ENCODE peak calls at places on chromosomes 1 and 21, in eight cellular contexts. C is ovary, X is H9, L is stomach, Y is adrenal gland, S is pancreas, Q is left ventricle myocardium inferior, R is mammary epithelial cell. H is an unnamed sample. For H3K4me1, the result is how much of the 10 kb centered on the place peaks cover.

GRCh38 chr1:175893192-175893591 is 149.8 kb upstream of the TNR start:
- DNase-seq in Y (no peak), R (no peak), Q (no peak), S (no peak), L (no peak), C (no peak), X (no peak), H (no peak)

GRCh38 chr1:219432191-219432606 is 180.7 kb downstream of the ZC3H11B start:
- DNase-seq in S (no peak), R (no peak), X (no peak), Q (no peak), Y (no peak), C (no peak), L (no peak), H (no peak)

GRCh38 chr21:36783612-36784383 is 84.9 kb downstream of the SIM2 start:
- DNase-seq in R (peak), Y (peak), L (no peak), Q (no peak), X (no peak), S (no peak), C (no peak), H (no peak)

GRCh38 chr1:41423511-41424191 is 60.8 kb downstream of the EDN2 start:
- DNase-seq in L (no peak), R (no peak), C (no peak), Q (peak), Y (peak), S (no peak), X (peak), H (no peak)

GRCh38 chr1:85581138-85581801 is 709 bp downstream of the CCN1 start:
- DNase-seq in R (peak), Y (peak), C (peak), S (peak), X (peak), Q (peak), L (peak), H (peak)

GRCh38 chr1:51189421-51190073 is 46.5 kb upstream of the RNF11 start:
- DNase-seq in Q (no peak), C (peak), Y (peak), L (peak), S (no peak), X (no peak), R (peak), H (no peak)

GRCh38 chr21:46168659-46169386 is 13.4 kb upstream of the FTCD start:
- DNase-seq in Y (no peak), R (no peak), Q (no peak), L (no peak), S (no peak), C (no peak), X (no peak), H (no peak)

GRCh38 chr1:83583351-83584014 is 415.4 kb downstream of the TTLL7 start:
- DNase-seq in X (peak), C (no peak), S (peak), Y (no peak), L (no peak), Q (no peak), R (no peak), H (no peak)

GRCh38 chr1:230280906-230281413 is 145.2 kb downstream of the PGBD5 start:
- DNase-seq in C (peak), Y (no peak), L (no peak), X (no peak), S (peak), Q (no peak), R (no peak), H (no peak)

GRCh38 chr1:68049941-68050878 is at the start of gene DIRAS3:
- DNase-seq in X (no peak), Q (peak), R (peak), C (peak), Y (peak), L (no peak), S (peak), H (no peak)

GRCh38 chr1:98001764-98002163 is 80.9 kb upstream of the DPYD start:
- DNase-seq in L (no peak), X (no peak), R (no peak), Y (no peak), Q (no peak), C (no peak), S (no peak), H (no peak)

GRCh38 chr1:13809461-13810159 is 109.6 kb downstream of the PRDM2 start:
- DNase-seq in Y (no peak), Q (no peak), S (no peak), R (no peak), X (no peak), C (no peak), L (no peak), H (peak)

GRCh38 chr21:34545079-34545884 is 33.3 kb upstream of the KCNE1 start:
- DNase-seq in X (no peak), R (peak), Q (no peak), Y (peak), L (no peak), C (no peak), S (no peak), H (no peak)

GRCh38 chr21:36765229-36765628 is 66.3 kb downstream of the SIM2 start:
- DNase-seq in C (no peak), Y (no peak), X (no peak), L (no peak), R (peak), Q (no peak), S (no peak), H (no peak)

GRCh38 chr1:157542676-157543075 is 9.6 kb downstream of the FCRL5 start:
- DNase-seq in L (no peak), X (no peak), S (peak), Q (peak), C (no peak), R (no peak), Y (peak), H (no peak)

GRCh38 chr1:150072959-150073358 is 5.4 kb downstream of the VPS45 start:
- DNase-seq in X (no peak), Y (no peak), L (no peak), Q (no peak), S (no peak), C (no peak), R (no peak), H (no peak)

GRCh38 chr1:52641307-52641706 is 8.3 kb downstream of the SHISAL2A start:
- DNase-seq in R (no peak), S (no peak), X (no peak), Y (no peak), C (no peak), L (no peak), Q (no peak), H (no peak)

GRCh38 chr1:168089979-168090337 is 46.8 kb downstream of the GPR161 start:
- DNase-seq in L (no peak), S (no peak), Q (no peak), C (no peak), X (no peak), Y (no peak), R (no peak), H (no peak)

GRCh38 chr1:168090395-168090794 is 46.3 kb downstream of the GPR161 start:
- DNase-seq in Q (no peak), C (no peak), X (no peak), Y (no peak), L (no peak), S (no peak), R (no peak), H (no peak)

GRCh38 chr1:168091063-168091462 is 45.7 kb downstream of the GPR161 start:
- DNase-seq in L (no peak), Q (no peak), X (no peak), C (no peak), Y (no peak), S (no peak), R (no peak), H (no peak)

GRCh38 chr1:168088511-168089325 is 48.0 kb downstream of the GPR161 start:
- DNase-seq in R (no peak), L (no peak), Y (no peak), S (no peak), X (no peak), C (no peak), Q (no peak), H (no peak)

DNA sequence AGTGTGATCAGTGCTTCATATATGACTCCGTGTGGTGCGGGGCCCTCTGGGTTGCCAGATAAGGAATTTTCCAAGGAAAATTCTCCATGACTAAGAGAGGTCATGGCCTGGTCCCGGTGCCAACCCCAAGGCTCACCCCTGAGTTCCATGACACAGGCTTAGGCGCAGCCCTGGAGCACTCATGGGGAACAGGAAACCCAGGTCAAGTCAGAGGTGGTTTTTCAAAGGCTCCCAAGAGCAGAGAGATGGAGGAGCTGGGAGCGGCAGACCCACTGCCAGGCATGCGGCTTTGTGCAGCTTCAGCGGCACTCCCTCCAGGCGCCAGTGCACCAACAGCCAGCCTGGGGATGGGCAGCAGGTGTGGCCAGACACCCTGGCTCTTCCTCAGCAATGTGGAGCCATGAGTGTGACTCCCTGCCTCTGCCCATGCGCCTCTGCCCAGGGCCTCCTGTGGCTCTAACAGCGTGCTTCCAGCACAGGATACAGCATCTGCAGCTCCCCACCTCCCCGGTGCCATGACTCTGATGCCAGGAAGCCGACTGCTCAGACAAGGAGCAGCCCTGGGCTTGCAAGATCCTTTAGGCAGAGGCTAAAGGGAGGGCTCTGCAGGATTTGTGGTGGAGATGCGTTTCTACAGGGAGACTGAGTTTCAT is 47.3 kb downstream of the GPR161 start:
- DNase-seq in X (no peak), Y (peak), Q (no peak), S (no peak), C (no peak), R (no peak), L (no peak), H (no peak)
- H3K27ac ChIP-seq in X (no peak), Y (no peak), Q (no peak), S (no peak), C (no peak), R (no peak), L (no peak), H (no peak)

GRCh38 chr1:206550446-206550845 is 43.1 kb downstream of the RASSF5 start:
- DNase-seq in Q (no peak), C (no peak), X (no peak), R (no peak), Y (no peak), S (no peak), L (no peak), H (no peak)
- TF ChIP-seq CTCF in Q (no peak), C (no peak), X (no peak), R (no peak), Y (no peak), S (no peak), L (no peak), H (no peak)

DNA sequence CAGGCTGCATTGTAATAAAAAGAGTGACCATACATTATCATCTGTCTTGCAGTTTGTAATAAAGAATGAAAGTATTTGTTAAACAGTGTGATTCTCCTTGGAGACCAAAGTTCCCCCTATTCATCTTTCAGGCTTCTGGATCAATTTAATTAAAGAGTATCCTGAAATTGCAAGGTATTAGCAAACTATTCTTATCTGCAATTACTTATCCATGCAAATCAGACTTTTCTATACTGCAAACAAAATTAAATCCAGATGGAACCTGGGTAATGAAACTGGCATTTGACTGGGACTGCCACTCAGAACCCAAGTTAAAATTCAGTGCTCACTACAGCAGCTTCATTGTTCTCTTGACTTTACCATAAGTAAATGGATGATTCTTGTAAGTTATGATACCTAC is 37.1 kb downstream of the JAK1 start:
- DNase-seq in Y (no peak), C (no peak), S (no peak), X (no peak), L (no peak), Q (no peak), R (no peak), H (no peak)
- H3K4me1 ChIP-seq in Y (under half), C (under half), S (under half), X (under half), L (under half), Q (half or more), R (under half), H (under half)

GRCh38 chr1:179031284-179031683 is 5.6 kb downstream of the FAM20B start:
- DNase-seq in L (no peak), X (no peak), S (no peak), Q (no peak), Y (no peak), R (no peak), C (no peak), H (no peak)
- H3K27ac ChIP-seq in L (no peak), X (no peak), S (no peak), Q (peak), Y (peak), R (no peak), C (no peak), H (no peak)

H was measured in Peyer's patch.